ENCODE peak calls at places on chromosomes 4 and X, in ten cellular contexts. O is A549, H is lower leg skin, U is uterus, R is thyroid gland, I is spleen, E is breast epithelium, K is H54, F is Peyer's patch, X is IMR-90. Y is an unnamed sample.

GRCh38 chr4:75675004-75675531 is 1.9 kb upstream of the G3BP2 start:
- DNase-seq in O (no peak), H (no peak), U (no peak), R (no peak), I (no peak), E (no peak), K (no peak), F (no peak), X (no peak), Y (no peak)

GRCh38 chrX:24204331-24204730 is 54.8 kb downstream of the ZFX start:
- DNase-seq in O (no peak), H (no peak), U (no peak), R (no peak), I (no peak), E (no peak), K (no peak), F (no peak), X (peak), Y (no peak)

GRCh38 chr4:135344492-135344891 is 1142.9 kb upstream of the PABPC4L start:
- DNase-seq in O (no peak), H (no peak), U (no peak), R (no peak), I (no peak), E (no peak), K (no peak), F (no peak), X (no peak), Y (no peak)

GRCh38 chr4:17276821-17277220 is 235.1 kb downstream of the QDPR start:
- DNase-seq in O (no peak), H (no peak), U (peak), R (no peak), I (no peak), E (no peak), K (no peak), F (no peak), X (peak), Y (no peak)

GRCh38 chr4:149933883-149934282 is 118.2 kb upstream of the IQCM start:
- DNase-seq in O (no peak), H (no peak), U (no peak), R (peak), I (no peak), E (no peak), K (no peak), F (no peak), X (no peak), Y (no peak)

GRCh38 chrX:116232833-116233232 is 62.3 kb downstream of the AGTR2 start:
- DNase-seq in O (peak), H (no peak), U (no peak), R (no peak), I (no peak), E (no peak), K (no peak), F (no peak), X (peak), Y (no peak)

GRCh38 chr4:164204434-164204833 is 549.5 kb upstream of the SMIM31 start:
- DNase-seq in O (peak), H (no peak), U (no peak), R (no peak), I (no peak), E (no peak), K (peak), F (no peak), X (peak), Y (no peak)

GRCh38 chrX:132671229-132671641 is 182.4 kb upstream of the MBNL3 start:
- DNase-seq in O (no peak), H (no peak), U (no peak), R (no peak), I (no peak), E (no peak), K (no peak), F (no peak), X (peak), Y (no peak)

GRCh38 chrX:25726539-25726938 is 411.6 kb upstream of the MAGEB18 start:
- DNase-seq in O (no peak), H (no peak), U (no peak), R (no peak), I (no peak), E (no peak), K (peak), F (no peak), X (no peak), Y (no peak)

GRCh38 chrX:81202413-81202794 is 502 bp downstream of the SH3BGRL start:
- DNase-seq in O (no peak), H (no peak), U (no peak), R (no peak), I (no peak), E (no peak), K (no peak), F (no peak), X (peak), Y (no peak)

GRCh38 chr4:125390126-125390525 is 75.4 kb downstream of the FAT4 start:
- DNase-seq in O (no peak), H (no peak), U (no peak), R (no peak), I (no peak), E (no peak), K (peak), F (no peak), X (peak), Y (no peak)

GRCh38 chrX:109537324-109537665 is 651 bp downstream of the NXT2 start:
- DNase-seq in O (peak), H (peak), U (no peak), R (peak), I (no peak), E (peak), K (no peak), F (no peak), X (peak), Y (peak)

GRCh38 chr4:173958445-173958844 is 325.0 kb downstream of the FBXO8 start:
- DNase-seq in O (no peak), H (no peak), U (no peak), R (no peak), I (no peak), E (no peak), K (no peak), F (no peak), X (peak), Y (no peak)

GRCh38 chr4:177562859-177563258 is 120.6 kb upstream of the AGA start:
- DNase-seq in O (no peak), H (no peak), U (no peak), R (no peak), I (no peak), E (no peak), K (no peak), F (no peak), X (no peak), Y (no peak)

GRCh38 chr4:128525939-128526630 is 238.5 kb upstream of the PGRMC2 start:
- DNase-seq in O (no peak), H (no peak), U (no peak), R (no peak), I (no peak), E (no peak), K (no peak), F (no peak), X (peak), Y (no peak)

GRCh38 chr4:6917445-6918241 is 8.0 kb downstream of the TBC1D14 start:
- DNase-seq in O (peak), H (peak), U (peak), R (peak), I (peak), E (peak), K (no peak), F (peak), X (no peak), Y (peak)

GRCh38 chrX:72569786-72570185 is 2.9 kb downstream of the HDAC8 start:
- DNase-seq in O (peak), H (no peak), U (no peak), R (no peak), I (no peak), E (no peak), K (peak), F (no peak), X (peak), Y (no peak)

GRCh38 chr4:7270121-7270520 is 77.8 kb downstream of the SORCS2 start:
- DNase-seq in O (no peak), H (no peak), U (no peak), R (no peak), I (no peak), E (no peak), K (no peak), F (no peak), X (no peak), Y (no peak)

GRCh38 chrX:70279081-70279480 is 2.9 kb upstream of the RAB41 start:
- DNase-seq in O (no peak), H (no peak), U (no peak), R (no peak), I (no peak), E (no peak), K (no peak), F (no peak), X (no peak), Y (no peak)

GRCh38 chrX:108036298-108036973 is 8.4 kb upstream of the VSIG1 start:
- DNase-seq in O (peak), H (no peak), U (no peak), R (no peak), I (no peak), E (no peak), K (peak), F (no peak), X (peak), Y (no peak)

GRCh38 chrX:132367984-132368383 is 120.9 kb downstream of the MBNL3 start:
- DNase-seq in O (no peak), H (no peak), U (no peak), R (no peak), I (no peak), E (no peak), K (no peak), F (no peak), X (no peak), Y (no peak)

GRCh38 chrX:46912098-46912672 is at the start of gene JADE3:
- DNase-seq in O (peak), H (peak), U (peak), R (peak), I (peak), E (peak), K (peak), F (peak), X (peak), Y (peak)
- TF ChIP-seq POLR2A in O (peak), H (no peak), U (peak), R (no peak), I (no peak), E (no peak), K (peak), F (no peak), X (no peak), Y (no peak)

GRCh38 chrX:34063616-34064015 is 68.5 kb downstream of the FAM47A start:
- DNase-seq in O (no peak), H (no peak), U (no peak), R (no peak), I (no peak), E (no peak), K (no peak), F (no peak), X (no peak), Y (no peak)
- TF ChIP-seq POLR2A in O (no peak), H (no peak), U (no peak), R (no peak), I (no peak), E (no peak), K (no peak), F (no peak), X (no peak), Y (no peak)

GRCh38 chr4:88897752-88898151 is 159.2 kb downstream of the FAM13A start:
- DNase-seq in O (no peak), H (no peak), U (no peak), R (no peak), I (no peak), E (no peak), K (no peak), F (no peak), X (no peak), Y (no peak)
- TF ChIP-seq POLR2A in O (no peak), H (no peak), U (no peak), R (no peak), I (no peak), E (no peak), K (no peak), F (no peak), X (no peak), Y (no peak)

GRCh38 chr4:147683717-147684700 is at the start of gene PRMT9:
- DNase-seq in O (peak), H (peak), U (peak), R (peak), I (peak), E (peak), K (peak), F (peak), X (peak), Y (peak)
- TF ChIP-seq POLR2A in O (peak), H (no peak), U (peak), R (peak), I (peak), E (peak), K (peak), F (peak), X (peak), Y (peak)

GRCh38 chr4:140373328-140374129 is at the start of gene SCOC:
- DNase-seq in O (peak), H (peak), U (peak), R (peak), I (peak), E (peak), K (peak), F (peak), X (peak), Y (peak)
- TF ChIP-seq POLR2A in O (peak), H (no peak), U (peak), R (no peak), I (no peak), E (peak), K (peak), F (peak), X (peak), Y (peak)